ENCODE peak calls at places on chromosomes 3 and 15, in seven cellular contexts. One of them, this sample, is unnamed.

GRCh38 chr3:123158330-123158729 is 43.4 kb upstream of the SEC22A start:
- DNase-seq in RWPE1: no peak
- DNase-seq in esophagus muscularis mucosa: no peak
- DNase-seq in heart left ventricle: no peak
- DNase-seq in progenitor cell of endocrine pancreas: no peak
- DNase-seq in cardiac muscle cell: no peak
- DNase-seq in brain microvascular endothelial cell: no peak
- DNase-seq in this sample: no peak

GRCh38 chr15:100571592-100572167 is 30.3 kb downstream of the LINS1 start:
- DNase-seq in RWPE1: no peak
- DNase-seq in esophagus muscularis mucosa: no peak
- DNase-seq in heart left ventricle: no peak
- DNase-seq in progenitor cell of endocrine pancreas: no peak
- DNase-seq in cardiac muscle cell: no peak
- DNase-seq in brain microvascular endothelial cell: no peak
- DNase-seq in this sample: no peak

GRCh38 chr3:18018491-18019177 is 276.2 kb upstream of the TBC1D5 start:
- DNase-seq in RWPE1: no peak
- DNase-seq in esophagus muscularis mucosa: no peak
- DNase-seq in heart left ventricle: no peak
- DNase-seq in progenitor cell of endocrine pancreas: no peak
- DNase-seq in cardiac muscle cell: no peak
- DNase-seq in brain microvascular endothelial cell: peak
- DNase-seq in this sample: no peak

GRCh38 chr15:96565266-96565665 is 234.8 kb downstream of the NR2F2 start:
- DNase-seq in RWPE1: peak
- DNase-seq in esophagus muscularis mucosa: no peak
- DNase-seq in heart left ventricle: no peak
- DNase-seq in progenitor cell of endocrine pancreas: no peak
- DNase-seq in cardiac muscle cell: no peak
- DNase-seq in brain microvascular endothelial cell: no peak
- DNase-seq in this sample: no peak

GRCh38 chr3:139797724-139798343 is 120.1 kb upstream of the NMNAT3 start:
- DNase-seq in RWPE1: peak
- DNase-seq in esophagus muscularis mucosa: peak
- DNase-seq in heart left ventricle: no peak
- DNase-seq in progenitor cell of endocrine pancreas: peak
- DNase-seq in cardiac muscle cell: peak
- DNase-seq in brain microvascular endothelial cell: peak
- DNase-seq in this sample: no peak

GRCh38 chr3:48655586-48655985 is 7.1 kb downstream of the CELSR3 start:
- DNase-seq in RWPE1: no peak
- DNase-seq in esophagus muscularis mucosa: no peak
- DNase-seq in heart left ventricle: no peak
- DNase-seq in progenitor cell of endocrine pancreas: no peak
- DNase-seq in cardiac muscle cell: no peak
- DNase-seq in brain microvascular endothelial cell: no peak
- DNase-seq in this sample: no peak

GRCh38 chr15:55846108-55846707 is 103.3 kb upstream of the PRTG start:
- DNase-seq in RWPE1: peak
- DNase-seq in esophagus muscularis mucosa: no peak
- DNase-seq in heart left ventricle: peak
- DNase-seq in progenitor cell of endocrine pancreas: peak
- DNase-seq in cardiac muscle cell: peak
- DNase-seq in brain microvascular endothelial cell: peak
- DNase-seq in this sample: no peak

GRCh38 chr15:86629409-86629808 is 549.7 kb downstream of the AGBL1 start:
- DNase-seq in RWPE1: no peak
- DNase-seq in esophagus muscularis mucosa: no peak
- DNase-seq in heart left ventricle: no peak
- DNase-seq in progenitor cell of endocrine pancreas: no peak
- DNase-seq in cardiac muscle cell: no peak
- DNase-seq in brain microvascular endothelial cell: no peak
- DNase-seq in this sample: no peak

GRCh38 chr3:127820221-127820870 is 2.0 kb downstream of the MGLL start:
- DNase-seq in RWPE1: no peak
- DNase-seq in esophagus muscularis mucosa: no peak
- DNase-seq in heart left ventricle: no peak
- DNase-seq in progenitor cell of endocrine pancreas: no peak
- DNase-seq in cardiac muscle cell: peak
- DNase-seq in brain microvascular endothelial cell: no peak
- DNase-seq in this sample: no peak

GRCh38 chr3:122358633-122359032 is 24.4 kb downstream of the MIX23 start:
- DNase-seq in RWPE1: no peak
- DNase-seq in esophagus muscularis mucosa: peak
- DNase-seq in heart left ventricle: no peak
- DNase-seq in progenitor cell of endocrine pancreas: no peak
- DNase-seq in cardiac muscle cell: no peak
- DNase-seq in brain microvascular endothelial cell: no peak
- DNase-seq in this sample: no peak

GRCh38 chr3:129313415-129313982 is 34.8 kb downstream of the HMCES start:
- DNase-seq in RWPE1: no peak
- DNase-seq in esophagus muscularis mucosa: no peak
- DNase-seq in heart left ventricle: no peak
- DNase-seq in progenitor cell of endocrine pancreas: no peak
- DNase-seq in cardiac muscle cell: no peak
- DNase-seq in brain microvascular endothelial cell: no peak
- DNase-seq in this sample: no peak

GRCh38 chr3:13550791-13551360 is 2.0 kb downstream of the FBLN2 start:
- DNase-seq in RWPE1: no peak
- DNase-seq in esophagus muscularis mucosa: no peak
- DNase-seq in heart left ventricle: no peak
- DNase-seq in progenitor cell of endocrine pancreas: no peak
- DNase-seq in cardiac muscle cell: no peak
- DNase-seq in brain microvascular endothelial cell: no peak
- DNase-seq in this sample: no peak

GRCh38 chr15:71761649-71762048 is 48.7 kb upstream of the NR2E3 start:
- DNase-seq in RWPE1: peak
- DNase-seq in esophagus muscularis mucosa: no peak
- DNase-seq in heart left ventricle: peak
- DNase-seq in progenitor cell of endocrine pancreas: no peak
- DNase-seq in cardiac muscle cell: peak
- DNase-seq in brain microvascular endothelial cell: peak
- DNase-seq in this sample: no peak

GRCh38 chr3:154018100-154018696 is 103.0 kb upstream of the ARHGEF26 start:
- DNase-seq in RWPE1: peak
- DNase-seq in esophagus muscularis mucosa: no peak
- DNase-seq in heart left ventricle: no peak
- DNase-seq in progenitor cell of endocrine pancreas: peak
- DNase-seq in cardiac muscle cell: peak
- DNase-seq in brain microvascular endothelial cell: peak
- DNase-seq in this sample: no peak

GRCh38 chr3:170044795-170045244 is 7.0 kb downstream of the GPR160 start:
- DNase-seq in RWPE1: no peak
- DNase-seq in esophagus muscularis mucosa: no peak
- DNase-seq in heart left ventricle: no peak
- DNase-seq in progenitor cell of endocrine pancreas: no peak
- DNase-seq in cardiac muscle cell: no peak
- DNase-seq in brain microvascular endothelial cell: no peak
- DNase-seq in this sample: no peak

GRCh38 chr3:198109883-198110282 is 149.9 kb downstream of the LMLN start:
- DNase-seq in RWPE1: no peak
- DNase-seq in esophagus muscularis mucosa: no peak
- DNase-seq in heart left ventricle: no peak
- DNase-seq in progenitor cell of endocrine pancreas: no peak
- DNase-seq in cardiac muscle cell: no peak
- DNase-seq in brain microvascular endothelial cell: no peak
- DNase-seq in this sample: no peak

GRCh38 chr15:92906563-92907081 is 6.5 kb downstream of the CHD2 start:
- DNase-seq in RWPE1: peak
- DNase-seq in esophagus muscularis mucosa: no peak
- DNase-seq in heart left ventricle: no peak
- DNase-seq in progenitor cell of endocrine pancreas: no peak
- DNase-seq in cardiac muscle cell: no peak
- DNase-seq in brain microvascular endothelial cell: peak
- DNase-seq in this sample: no peak

GRCh38 chr3:134369861-134370596 is 4.2 kb downstream of the AMOTL2 start:
- DNase-seq in RWPE1: no peak
- DNase-seq in esophagus muscularis mucosa: no peak
- DNase-seq in heart left ventricle: no peak
- DNase-seq in progenitor cell of endocrine pancreas: no peak
- DNase-seq in cardiac muscle cell: peak
- DNase-seq in brain microvascular endothelial cell: no peak
- DNase-seq in this sample: no peak

GRCh38 chr15:78446551-78446950 is 8.5 kb downstream of the IREB2 start:
- DNase-seq in RWPE1: no peak
- DNase-seq in esophagus muscularis mucosa: no peak
- DNase-seq in heart left ventricle: no peak
- DNase-seq in progenitor cell of endocrine pancreas: no peak
- DNase-seq in cardiac muscle cell: no peak
- DNase-seq in brain microvascular endothelial cell: no peak
- DNase-seq in this sample: no peak

GRCh38 chr15:88448991-88449461 is 18.2 kb downstream of the MRPL46 start:
- DNase-seq in RWPE1: no peak
- DNase-seq in esophagus muscularis mucosa: peak
- DNase-seq in heart left ventricle: no peak
- DNase-seq in progenitor cell of endocrine pancreas: no peak
- DNase-seq in cardiac muscle cell: no peak
- DNase-seq in brain microvascular endothelial cell: no peak
- DNase-seq in this sample: no peak

GRCh38 chr15:88449581-88449980 is 17.6 kb downstream of the MRPL46 start:
- DNase-seq in RWPE1: no peak
- DNase-seq in esophagus muscularis mucosa: no peak
- DNase-seq in heart left ventricle: no peak
- DNase-seq in progenitor cell of endocrine pancreas: no peak
- DNase-seq in cardiac muscle cell: no peak
- DNase-seq in brain microvascular endothelial cell: no peak
- DNase-seq in this sample: no peak

GRCh38 chr15:88450125-88450798 is 16.9 kb downstream of the MRPL46 start:
- DNase-seq in RWPE1: peak
- DNase-seq in esophagus muscularis mucosa: peak
- DNase-seq in heart left ventricle: peak
- DNase-seq in progenitor cell of endocrine pancreas: peak
- DNase-seq in cardiac muscle cell: peak
- DNase-seq in brain microvascular endothelial cell: peak
- DNase-seq in this sample: no peak

GRCh38 chr15:88447741-88448140 is 19.4 kb downstream of the MRPL46 start:
- DNase-seq in RWPE1: no peak
- DNase-seq in esophagus muscularis mucosa: peak
- DNase-seq in heart left ventricle: no peak
- DNase-seq in progenitor cell of endocrine pancreas: no peak
- DNase-seq in cardiac muscle cell: no peak
- DNase-seq in brain microvascular endothelial cell: no peak
- DNase-seq in this sample: no peak

GRCh38 chr15:88447206-88447605 is 20.0 kb downstream of the MRPL46 start:
- DNase-seq in RWPE1: no peak
- DNase-seq in esophagus muscularis mucosa: peak
- DNase-seq in heart left ventricle: no peak
- DNase-seq in progenitor cell of endocrine pancreas: no peak
- DNase-seq in cardiac muscle cell: no peak
- DNase-seq in brain microvascular endothelial cell: no peak
- DNase-seq in this sample: no peak
- TF ChIP-seq CTCF in RWPE1: no peak
- TF ChIP-seq CTCF in esophagus muscularis mucosa: no peak
- TF ChIP-seq CTCF in heart left ventricle: no peak
- TF ChIP-seq CTCF in progenitor cell of endocrine pancreas: no peak
- TF ChIP-seq CTCF in cardiac muscle cell: no peak
- TF ChIP-seq CTCF in brain microvascular endothelial cell: no peak
- TF ChIP-seq CTCF in this sample: no peak

DNA sequence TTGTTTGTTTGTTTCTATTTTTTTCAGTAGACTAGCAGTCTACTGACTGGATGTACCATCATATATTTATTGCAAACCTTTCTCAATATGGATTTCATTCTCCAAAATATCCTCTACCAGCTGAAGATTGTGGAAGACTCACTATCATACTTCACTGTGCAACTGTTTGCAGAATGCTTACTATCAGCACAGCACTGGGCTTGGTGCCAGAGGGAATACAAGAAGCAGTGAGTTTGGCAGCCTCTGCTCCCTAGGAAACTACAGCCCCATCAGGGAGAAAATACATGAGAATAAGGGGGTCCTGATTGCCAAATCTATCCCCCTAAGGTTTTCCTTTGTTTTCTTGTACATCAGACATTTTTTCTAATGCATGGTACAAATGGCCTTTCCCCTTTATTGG is 27.5 kb downstream of the AQP9 start:
- DNase-seq in RWPE1: no peak
- DNase-seq in esophagus muscularis mucosa: no peak
- DNase-seq in heart left ventricle: peak
- DNase-seq in progenitor cell of endocrine pancreas: no peak
- DNase-seq in cardiac muscle cell: peak
- DNase-seq in brain microvascular endothelial cell: peak
- DNase-seq in this sample: no peak
- TF ChIP-seq CTCF in RWPE1: no peak
- TF ChIP-seq CTCF in esophagus muscularis mucosa: no peak
- TF ChIP-seq CTCF in heart left ventricle: no peak
- TF ChIP-seq CTCF in progenitor cell of endocrine pancreas: no peak
- TF ChIP-seq CTCF in cardiac muscle cell: no peak
- TF ChIP-seq CTCF in brain microvascular endothelial cell: no peak
- TF ChIP-seq CTCF in this sample: no peak

DNA sequence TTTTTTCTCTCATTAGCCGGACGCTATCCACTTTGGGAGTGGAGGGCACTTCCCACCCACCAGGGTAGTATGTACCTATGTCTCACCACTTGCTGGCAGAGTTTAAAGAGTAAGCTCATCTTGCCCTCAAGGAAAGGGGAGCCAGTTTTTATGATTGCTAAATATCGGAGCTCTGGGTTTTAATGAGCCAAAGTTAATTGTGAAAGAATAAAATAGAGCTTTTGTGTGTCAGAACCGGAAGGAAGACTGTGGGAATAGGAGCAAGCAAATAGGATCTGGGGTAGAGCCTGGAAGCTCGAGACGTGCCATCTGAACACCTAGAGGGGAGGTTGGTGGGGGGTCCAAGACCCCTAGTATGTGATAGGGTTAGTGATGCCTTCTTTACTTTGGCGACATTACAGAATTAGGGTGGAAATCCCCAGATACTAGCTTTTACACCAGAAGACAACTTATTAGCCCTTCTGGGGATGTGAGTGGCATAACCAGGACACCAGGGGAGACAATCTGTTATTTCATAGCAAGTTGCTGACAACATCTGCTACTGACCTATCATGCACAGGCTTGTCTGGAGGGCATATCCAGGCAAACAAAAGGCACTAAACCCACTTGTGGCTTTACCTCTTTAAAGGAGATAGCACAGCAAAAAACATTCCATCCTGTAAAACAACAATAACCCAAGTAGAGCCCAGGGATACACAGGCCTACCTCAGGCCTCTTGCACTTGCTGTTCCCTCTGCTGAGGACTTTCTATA is 333.8 kb downstream of the ZNF621 start:
- DNase-seq in RWPE1: no peak
- DNase-seq in esophagus muscularis mucosa: no peak
- DNase-seq in heart left ventricle: no peak
- DNase-seq in progenitor cell of endocrine pancreas: no peak
- DNase-seq in cardiac muscle cell: no peak
- DNase-seq in brain microvascular endothelial cell: no peak
- DNase-seq in this sample: no peak
- TF ChIP-seq CTCF in RWPE1: no peak
- TF ChIP-seq CTCF in esophagus muscularis mucosa: no peak
- TF ChIP-seq CTCF in heart left ventricle: no peak
- TF ChIP-seq CTCF in progenitor cell of endocrine pancreas: no peak
- TF ChIP-seq CTCF in cardiac muscle cell: no peak
- TF ChIP-seq CTCF in brain microvascular endothelial cell: no peak
- TF ChIP-seq CTCF in this sample: no peak

DNA sequence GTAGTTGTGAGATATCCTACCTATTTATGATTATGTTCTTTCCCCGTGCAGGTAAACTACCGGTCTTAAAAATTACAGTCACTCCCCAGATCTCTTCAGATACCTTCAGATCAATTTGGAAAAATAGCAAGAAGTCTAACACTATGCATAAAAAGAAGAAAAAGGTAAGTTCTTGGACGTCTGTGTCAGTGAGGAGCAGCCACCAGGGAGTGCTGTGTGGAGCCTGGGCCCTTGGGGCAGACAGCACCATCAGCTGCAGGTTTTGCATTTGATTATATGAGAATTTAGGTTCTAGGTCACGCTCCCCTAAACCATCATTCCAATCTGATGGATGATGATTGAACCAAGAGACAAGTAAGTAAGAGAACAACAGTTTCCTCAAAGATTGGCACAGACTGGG is 8.9 kb upstream of the RNF7 start:
- DNase-seq in RWPE1: no peak
- DNase-seq in esophagus muscularis mucosa: no peak
- DNase-seq in heart left ventricle: no peak
- DNase-seq in progenitor cell of endocrine pancreas: no peak
- DNase-seq in cardiac muscle cell: no peak
- DNase-seq in brain microvascular endothelial cell: no peak
- DNase-seq in this sample: no peak
- TF ChIP-seq CTCF in RWPE1: no peak
- TF ChIP-seq CTCF in esophagus muscularis mucosa: no peak
- TF ChIP-seq CTCF in heart left ventricle: no peak
- TF ChIP-seq CTCF in progenitor cell of endocrine pancreas: no peak
- TF ChIP-seq CTCF in cardiac muscle cell: no peak
- TF ChIP-seq CTCF in brain microvascular endothelial cell: peak
- TF ChIP-seq CTCF in this sample: no peak

This sample was measured in coronary artery.